ENCODE peak calls at places on chromosomes 12 and 14, in nine cellular contexts. E is B cell, A is right atrium auricular region, I is upper lobe of right lung, T is chondrocyte, Q is dorsolateral prefrontal cortex, B is AG09319, C is D721Med, U is neural progenitor cell. R is an unnamed sample.

GRCh38 chr12:57571926-57572762 is 18.8 kb upstream of the PIP4K2C start:
- DNase-seq in C (no peak), Q (no peak), E (no peak), B (no peak), I (no peak), A (no peak), U (no peak), T (no peak), R (no peak)

GRCh38 chr14:34235635-34236300 is 226.3 kb downstream of the SPTSSA start:
- DNase-seq in C (no peak), Q (no peak), E (no peak), A (no peak), T (no peak), U (no peak), B (no peak), I (no peak), R (no peak)

GRCh38 chr14:104244221-104245011 is 106.0 kb downstream of the KIF26A start:
- DNase-seq in T (no peak), E (no peak), I (peak), Q (no peak), U (no peak), B (no peak), C (no peak), A (no peak), R (no peak)

GRCh38 chr12:110776410-110776809 is 33.7 kb upstream of the PPP1CC start:
- DNase-seq in T (no peak), Q (no peak), E (no peak), A (no peak), I (no peak), B (no peak), U (no peak), C (no peak), R (peak)

GRCh38 chr12:69569236-69569635 is 16.0 kb upstream of the CCT2 start:
- DNase-seq in C (no peak), B (no peak), A (no peak), I (no peak), E (no peak), Q (no peak), U (no peak), T (no peak), R (no peak)

GRCh38 chr12:30694412-30694955 is 1.2 kb downstream of the IPO8 start:
- DNase-seq in U (peak), A (no peak), E (no peak), I (no peak), Q (no peak), B (no peak), C (no peak), T (no peak), R (peak)

GRCh38 chr14:49220492-49220891 is 365.7 kb downstream of the RPS29 start:
- DNase-seq in T (no peak), B (no peak), E (no peak), U (peak), Q (no peak), C (no peak), A (no peak), I (no peak), R (no peak)

GRCh38 chr12:83471341-83471740 is 784.6 kb downstream of the TMTC2 start:
- DNase-seq in E (no peak), Q (no peak), I (no peak), C (no peak), B (no peak), U (no peak), A (no peak), T (no peak), R (no peak)

GRCh38 chr14:97575677-97576076 is 778.5 kb downstream of the VRK1 start:
- DNase-seq in I (no peak), B (no peak), T (no peak), U (no peak), E (no peak), A (no peak), C (no peak), Q (no peak), R (no peak)

GRCh38 chr12:102120886-102121285 is 903 bp downstream of the PARPBP start:
- DNase-seq in C (no peak), B (no peak), U (peak), Q (no peak), E (no peak), T (no peak), I (no peak), A (no peak), R (peak)

GRCh38 chr14:33323979-33324378 is 385.3 kb downstream of the NPAS3 start:
- DNase-seq in I (no peak), Q (no peak), T (no peak), U (peak), A (no peak), C (no peak), B (no peak), E (no peak), R (no peak)

GRCh38 chr12:46547421-46548340 is 175.1 kb upstream of the SLC38A2 start:
- DNase-seq in E (no peak), A (no peak), B (no peak), U (no peak), I (no peak), T (no peak), C (no peak), Q (no peak), R (no peak)

GRCh38 chr14:102213984-102214658 is 74.4 kb downstream of the WDR20 start:
- DNase-seq in T (no peak), E (no peak), C (no peak), U (no peak), I (peak), B (no peak), A (no peak), Q (no peak), R (no peak)

GRCh38 chr12:22121224-22121623 is 75.2 kb downstream of the CMAS start:
- DNase-seq in I (no peak), T (no peak), B (no peak), U (peak), Q (no peak), E (peak), C (no peak), A (no peak), R (peak)

GRCh38 chr12:117192057-117192456 is 1.8 kb upstream of the FBXO21 start:
- DNase-seq in B (no peak), E (no peak), U (no peak), C (no peak), T (no peak), I (no peak), A (no peak), Q (no peak), R (no peak)

GRCh38 chr14:68674538-68675232 is 118.2 kb downstream of the ZFP36L1 start:
- DNase-seq in I (no peak), U (no peak), E (no peak), Q (no peak), C (no peak), A (no peak), B (no peak), T (no peak), R (no peak)

GRCh38 chr12:112447106-112447505 is 28.4 kb downstream of the PTPN11 start:
- DNase-seq in Q (no peak), U (no peak), T (no peak), C (no peak), A (no peak), I (no peak), B (no peak), E (no peak), R (no peak)

GRCh38 chr14:67583711-67584644 is 16.1 kb downstream of the PIGH start:
- DNase-seq in I (no peak), C (no peak), U (peak), Q (no peak), T (no peak), E (peak), B (no peak), A (no peak), R (peak)

GRCh38 chr14:96039633-96040311 is 610 bp downstream of the C14orf132 start:
- DNase-seq in A (no peak), Q (peak), E (peak), I (peak), U (peak), T (no peak), B (no peak), C (no peak), R (peak)
- TF ChIP-seq CTCF in A (no peak), Q (peak), E (no peak), I (peak), U (peak), T (peak), B (peak), C (peak), R (no peak)

GRCh38 chr12:50102648-50103309 is 1.0 kb upstream of the GPD1 start:
- DNase-seq in E (no peak), I (peak), B (no peak), T (no peak), A (no peak), C (no peak), U (no peak), Q (no peak), R (peak)
- TF ChIP-seq CTCF in E (no peak), I (no peak), B (no peak), T (no peak), A (no peak), C (no peak), U (no peak), Q (no peak), R (no peak)

GRCh38 chr12:7870335-7870734 is 2.4 kb downstream of the SLC2A14 start:
- DNase-seq in Q (no peak), C (no peak), I (no peak), T (no peak), A (no peak), U (no peak), B (no peak), E (no peak), R (no peak)

GRCh38 chr12:7869137-7869536 is 3.6 kb downstream of the SLC2A14 start:
- DNase-seq in B (peak), C (no peak), E (no peak), Q (no peak), U (no peak), T (no peak), A (no peak), I (no peak), R (no peak)

GRCh38 chr12:7877421-7877820 is 4.7 kb upstream of the SLC2A14 start:
- DNase-seq in B (no peak), C (no peak), U (no peak), T (no peak), I (no peak), A (no peak), E (no peak), Q (no peak), R (no peak)

GRCh38 chr12:7868391-7868790 is 4.3 kb downstream of the SLC2A14 start:
- DNase-seq in Q (no peak), C (no peak), B (no peak), E (no peak), T (no peak), A (no peak), I (no peak), U (no peak), R (no peak)

DNA sequence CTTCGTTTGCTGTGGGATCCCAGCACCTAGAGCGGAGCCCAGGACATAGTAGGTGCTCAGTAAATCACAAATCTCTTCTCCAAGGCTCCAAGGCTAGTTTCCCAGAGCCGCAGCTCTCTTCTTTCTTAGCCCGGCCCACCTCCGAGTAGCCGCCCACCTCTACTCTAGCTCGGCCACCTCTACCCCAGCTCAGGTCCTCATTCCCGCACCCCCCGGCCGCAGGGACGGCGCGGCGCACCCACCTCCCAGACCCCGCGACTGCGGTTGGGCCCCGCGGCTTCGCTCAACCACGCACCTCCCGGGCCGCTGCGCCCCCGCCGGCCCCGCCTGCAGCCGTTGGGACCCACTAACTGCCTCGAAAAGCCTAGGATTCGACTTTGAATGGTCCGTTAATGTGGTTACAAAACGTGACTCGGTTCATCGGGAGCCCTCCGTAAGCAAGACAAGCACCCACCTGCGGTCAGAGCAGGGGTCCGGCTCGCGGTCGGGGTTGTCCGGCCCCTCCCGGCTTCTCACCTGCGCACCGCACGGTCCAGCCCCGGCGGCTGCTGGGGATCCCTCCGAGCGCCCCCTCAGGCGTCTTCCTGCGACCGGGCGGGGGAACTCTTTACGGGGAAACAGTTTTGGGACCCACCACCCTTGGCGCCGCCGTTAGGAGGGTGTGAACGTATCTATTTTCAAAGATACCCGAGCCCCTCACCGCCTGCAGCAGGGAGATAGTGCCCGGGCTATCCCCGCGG is at the start of gene SLC2A14:
- DNase-seq in E (no peak), A (no peak), I (no peak), B (no peak), U (no peak), Q (no peak), T (no peak), C (no peak), R (no peak)
- TF ChIP-seq CTCF in E (no peak), A (no peak), I (no peak), B (no peak), U (no peak), Q (no peak), T (no peak), C (no peak), R (no peak)

GRCh38 chr12:14904854-14905253 is 19.2 kb upstream of the MGP start:
- DNase-seq in C (no peak), Q (no peak), A (no peak), T (no peak), E (no peak), I (no peak), U (no peak), B (no peak), R (no peak)

GRCh38 chr12:14901228-14901562 is 15.5 kb upstream of the MGP start:
- DNase-seq in Q (no peak), T (no peak), I (no peak), E (no peak), B (no peak), U (peak), A (no peak), C (no peak), R (no peak)

GRCh38 chr12:14900521-14901227 is 15.0 kb upstream of the MGP start:
- DNase-seq in I (no peak), C (no peak), Q (no peak), E (no peak), B (no peak), A (no peak), U (no peak), T (no peak), R (no peak)

GRCh38 chr12:14903386-14904098 is 17.9 kb upstream of the MGP start:
- DNase-seq in B (no peak), E (no peak), A (no peak), C (no peak), I (no peak), Q (no peak), T (no peak), U (no peak), R (no peak)

DNA sequence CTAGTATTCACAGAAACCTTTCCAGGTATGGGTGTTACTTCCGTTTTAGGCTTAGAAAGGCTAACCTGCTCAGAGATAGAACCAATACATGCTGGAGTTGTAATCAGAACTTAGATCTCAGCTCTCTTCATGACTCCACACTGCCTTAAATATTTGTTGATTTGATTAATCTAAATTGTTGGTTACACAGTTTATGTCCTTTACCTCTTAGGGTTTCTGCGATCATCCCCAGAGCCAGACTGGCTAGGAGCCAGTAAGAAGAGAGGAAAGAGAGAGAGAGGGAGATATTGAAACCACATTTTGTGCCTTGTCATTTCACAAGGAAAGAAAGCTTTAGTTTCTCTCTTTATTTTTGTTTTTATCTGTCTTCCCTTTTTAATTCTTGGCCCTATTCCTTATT is 16.8 kb upstream of the MGP start:
- DNase-seq in C (no peak), B (no peak), Q (no peak), I (no peak), E (no peak), U (no peak), T (no peak), A (no peak), R (no peak)
- TF ChIP-seq CTCF in C (no peak), B (no peak), Q (no peak), I (no peak), E (no peak), U (no peak), T (no peak), A (no peak), R (no peak)

GRCh38 chr12:119343130-119343529 is 8.6 kb downstream of the CCDC60 start:
- DNase-seq in I (no peak), U (no peak), T (no peak), B (no peak), E (no peak), A (no peak), Q (no peak), C (no peak), R (no peak)

GRCh38 chr12:119334459-119335170 is at the start of gene CCDC60:
- DNase-seq in Q (no peak), C (peak), E (no peak), I (peak), U (peak), B (no peak), T (no peak), A (no peak), R (no peak)

GRCh38 chr12:119341988-119342387 is 7.5 kb downstream of the CCDC60 start:
- DNase-seq in C (no peak), T (no peak), B (no peak), Q (no peak), U (no peak), A (no peak), E (no peak), I (no peak), R (no peak)

GRCh38 chr12:119338593-119339363 is 4.2 kb downstream of the CCDC60 start:
- DNase-seq in T (no peak), U (peak), A (no peak), E (no peak), B (no peak), I (no peak), C (no peak), Q (no peak), R (no peak)

DNA sequence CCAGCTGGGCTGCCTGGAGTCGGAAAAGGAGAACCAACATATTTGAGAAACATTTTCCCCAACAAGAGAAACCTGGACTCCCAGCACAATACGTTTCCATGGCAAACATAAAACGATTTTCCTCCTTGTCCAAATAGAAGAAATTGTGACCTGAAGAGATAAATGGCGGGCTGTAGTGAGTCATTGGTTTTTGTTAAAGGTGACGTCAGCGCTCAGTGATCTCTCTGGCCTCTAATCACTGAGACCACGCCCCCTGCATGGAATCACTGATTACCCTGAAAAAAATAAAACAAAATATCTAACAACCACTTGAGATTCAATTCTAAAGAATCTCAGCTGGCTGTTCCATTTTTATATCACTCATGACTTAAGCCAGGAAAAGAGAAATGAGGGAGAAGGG is 6.1 kb downstream of the CCDC60 start:
- DNase-seq in A (no peak), Q (no peak), T (no peak), C (no peak), U (no peak), B (no peak), I (no peak), E (no peak), R (no peak)
- TF ChIP-seq CTCF in A (no peak), Q (no peak), T (no peak), C (no peak), U (no peak), B (no peak), I (no peak), E (no peak), R (no peak)

GRCh38 chr14:99940064-99940463 is 125.2 kb upstream of the EVL start:
- DNase-seq in T (no peak), U (no peak), Q (no peak), C (no peak), I (no peak), B (no peak), E (no peak), A (no peak), R (no peak)

GRCh38 chr14:99943620-99944019 is 121.6 kb upstream of the EVL start:
- DNase-seq in U (no peak), I (no peak), A (no peak), B (no peak), E (no peak), Q (no peak), T (no peak), C (no peak), R (no peak)

GRCh38 chr14:99939421-99939820 is 125.8 kb upstream of the EVL start:
- DNase-seq in A (no peak), T (no peak), E (no peak), I (no peak), Q (no peak), U (no peak), C (no peak), B (no peak), R (no peak)

GRCh38 chr14:99938896-99939295 is 126.3 kb upstream of the EVL start:
- DNase-seq in B (no peak), E (no peak), Q (no peak), U (no peak), A (no peak), T (no peak), C (no peak), I (no peak), R (no peak)

GRCh38 chr14:99941211-99941610 is 124.0 kb upstream of the EVL start:
- DNase-seq in B (no peak), A (no peak), C (no peak), Q (no peak), I (no peak), U (no peak), E (no peak), T (no peak), R (no peak)
- TF ChIP-seq CTCF in B (no peak), A (no peak), C (no peak), Q (no peak), I (no peak), U (no peak), E (no peak), T (no peak), R (no peak)

GRCh38 chr12:78580296-78580695 is 284.3 kb upstream of the SYT1 start:
- DNase-seq in U (no peak), Q (no peak), B (no peak), I (no peak), C (no peak), A (no peak), T (no peak), E (no peak), R (no peak)

GRCh38 chr12:78584695-78585094 is 279.9 kb upstream of the SYT1 start:
- DNase-seq in I (no peak), C (no peak), U (peak), A (no peak), Q (no peak), T (no peak), B (no peak), E (no peak), R (no peak)

GRCh38 chr12:78586790-78587189 is 277.8 kb upstream of the SYT1 start:
- DNase-seq in Q (no peak), B (no peak), T (peak), U (no peak), I (peak), A (no peak), C (no peak), E (no peak), R (no peak)

DNA sequence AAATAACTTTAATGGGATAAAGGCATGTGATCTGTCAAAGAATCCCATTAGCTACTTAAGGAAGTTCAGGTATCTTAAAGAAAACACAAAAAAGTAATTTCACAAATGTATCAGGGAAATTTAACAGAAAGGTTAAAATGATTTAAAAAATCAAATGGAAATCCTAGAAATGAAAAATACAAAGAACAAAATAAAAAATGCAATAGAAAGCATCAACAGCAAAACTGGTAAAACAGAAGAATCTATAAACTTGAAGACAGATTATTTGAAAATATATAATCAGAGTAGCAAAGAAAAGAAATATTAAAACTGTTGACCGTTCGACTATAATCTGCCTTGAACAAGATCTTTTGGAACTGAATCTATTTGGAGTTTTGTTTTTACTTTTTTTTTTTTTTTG is 279.4 kb upstream of the SYT1 start:
- DNase-seq in A (no peak), B (no peak), U (no peak), Q (no peak), C (no peak), E (no peak), I (no peak), T (no peak), R (no peak)
- TF ChIP-seq CTCF in A (no peak), B (no peak), U (no peak), Q (no peak), C (no peak), E (no peak), I (no peak), T (no peak), R (no peak)